ENCODE peak calls at places on chromosomes 6 and 20, in four cellular contexts. D is GM12878, Q is K562, I is HL-60. K is an unnamed sample.

GRCh38 chr20:32790751-32791057 is 28.5 kb downstream of the DNMT3B start:
- DNase-seq in D (no peak), Q (no peak), I (no peak), K (no peak)

GRCh38 chr6:170074435-170074834 is 216.4 kb downstream of the DLL1 start:
- DNase-seq in D (no peak), Q (no peak), I (no peak), K (no peak)

GRCh38 chr6:169070506-169071176 is 183.0 kb downstream of the THBS2 start:
- DNase-seq in D (no peak), Q (no peak), I (no peak), K (no peak)

GRCh38 chr20:33079267-33079666 is at the start of gene BPIFB4:
- DNase-seq in D (no peak), Q (no peak), I (peak; percentile 3), K (no peak)

GRCh38 chr6:54784021-54784420 is 62.5 kb upstream of the FAM83B start:
- DNase-seq in D (no peak), Q (no peak), I (no peak), K (no peak)

GRCh38 chr6:29737707-29738630 is 14.7 kb downstream of the HLA-F start:
- DNase-seq in D (no peak), Q (peak; percentile 58), I (peak; percentile 41), K (peak; percentile 46)

GRCh38 chr20:8963330-8963729 is 105.6 kb upstream of the PLCB4 start:
- DNase-seq in D (no peak), Q (no peak), I (no peak), K (no peak)

GRCh38 chr20:50794846-50795634 is at the start of gene BCAS4:
- DNase-seq in D (no peak), Q (peak; percentile 97), I (peak; percentile 50), K (peak; percentile 89)

GRCh38 chr20:25686081-25687077 is 10.3 kb downstream of the ZNF337 start:
- DNase-seq in D (no peak), Q (no peak), I (no peak), K (no peak)

GRCh38 chr6:51467231-51467952 is 620.0 kb downstream of the PKHD1 start:
- DNase-seq in D (no peak), Q (no peak), I (no peak), K (no peak)

GRCh38 chr6:24460966-24461365 is 28.4 kb downstream of the GPLD1 start:
- DNase-seq in D (no peak), Q (no peak), I (no peak), K (no peak)

GRCh38 chr20:59102722-59103415 is 60.3 kb upstream of the PRELID3B start:
- DNase-seq in D (no peak), Q (no peak), I (peak; percentile 62), K (no peak)

GRCh38 chr6:12851123-12851695 is 134.6 kb downstream of the PHACTR1 start:
- DNase-seq in D (no peak), Q (no peak), I (no peak), K (no peak)

GRCh38 chr20:45011108-45011526 is 44.8 kb downstream of the STK4 start:
- DNase-seq in D (no peak), Q (peak; percentile 31), I (peak; percentile 47), K (no peak)

GRCh38 chr6:27782703-27783236 is 129.4 kb downstream of the OR2B2 start:
- DNase-seq in D (no peak), Q (no peak), I (no peak), K (no peak)

GRCh38 chr6:2165216-2165725 is 80.1 kb downstream of the GMDS start:
- DNase-seq in D (no peak), Q (no peak), I (no peak), K (no peak)

GRCh38 chr20:1734269-1734858 is 76.8 kb upstream of the SIRPG start:
- DNase-seq in D (no peak), Q (no peak), I (peak; percentile 63), K (no peak)

GRCh38 chr6:134797400-134798113 is 152.3 kb downstream of the ALDH8A1 start:
- DNase-seq in D (no peak), Q (no peak), I (no peak), K (no peak)
- TF ChIP-seq POLR2AphosphoS5 in D (no peak), Q (no peak), I (no peak), K (no peak)

GRCh38 chr6:107803957-107804356 is 20.2 kb downstream of the SCML4 start:
- DNase-seq in D (no peak), Q (no peak), I (no peak), K (no peak)

GRCh38 chr6:107809966-107810365 is 14.1 kb downstream of the SCML4 start:
- DNase-seq in D (no peak), Q (no peak), I (no peak), K (no peak)

GRCh38 chr6:107805504-107805903 is 18.6 kb downstream of the SCML4 start:
- DNase-seq in D (no peak), Q (no peak), I (no peak), K (no peak)

GRCh38 chr6:107807186-107807585 is 16.9 kb downstream of the SCML4 start:
- DNase-seq in D (no peak), Q (no peak), I (no peak), K (no peak)

DNA sequence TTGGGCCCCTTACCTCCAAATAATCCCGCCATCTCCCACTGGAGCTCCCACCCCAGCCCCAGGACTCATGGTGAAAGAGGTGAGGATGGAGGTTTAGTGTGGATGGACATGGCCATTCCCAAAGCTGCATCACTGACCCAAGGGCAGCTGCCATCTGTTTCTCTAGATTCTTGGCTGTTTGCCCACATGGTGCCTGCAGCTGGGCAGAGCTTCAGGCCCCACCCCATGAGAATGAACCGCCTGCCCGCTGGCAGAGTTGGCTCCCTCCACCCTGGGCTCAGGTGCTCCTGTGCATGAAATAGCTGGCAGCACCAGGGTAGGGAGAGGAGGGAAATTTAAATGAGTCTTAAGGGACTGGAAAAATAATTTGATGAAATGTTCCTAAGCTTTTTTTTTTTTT is 17.4 kb downstream of the SCML4 start:
- DNase-seq in D (no peak), Q (no peak), I (no peak), K (no peak)
- TF ChIP-seq SPI1 in D (no peak), Q (no peak), I (no peak), K (no peak)

GRCh38 chr6:109690740-109691687 is at the start of the genes AK9 and FIG4:
- DNase-seq in D (peak; percentile 61), Q (peak; percentile 93), I (peak; percentile 96), K (peak; percentile 73)
- TF ChIP-seq POLR2AphosphoS5 in D (peak; percentile 38), Q (no peak), I (peak; percentile 49), K (no peak)

GRCh38 chr6:33205172-33206026 is 944 bp downstream of the HSD17B8 start:
- DNase-seq in D (no peak), Q (no peak), I (no peak), K (no peak)
- TF ChIP-seq SPI1 in D (no peak), Q (no peak), I (no peak), K (no peak)

GRCh38 chr20:11057624-11058023 is 383.8 kb upstream of the JAG1 start:
- DNase-seq in D (no peak), Q (no peak), I (no peak), K (no peak)
- TF ChIP-seq POLR2AphosphoS5 in D (no peak), Q (no peak), I (no peak), K (no peak)

DNA sequence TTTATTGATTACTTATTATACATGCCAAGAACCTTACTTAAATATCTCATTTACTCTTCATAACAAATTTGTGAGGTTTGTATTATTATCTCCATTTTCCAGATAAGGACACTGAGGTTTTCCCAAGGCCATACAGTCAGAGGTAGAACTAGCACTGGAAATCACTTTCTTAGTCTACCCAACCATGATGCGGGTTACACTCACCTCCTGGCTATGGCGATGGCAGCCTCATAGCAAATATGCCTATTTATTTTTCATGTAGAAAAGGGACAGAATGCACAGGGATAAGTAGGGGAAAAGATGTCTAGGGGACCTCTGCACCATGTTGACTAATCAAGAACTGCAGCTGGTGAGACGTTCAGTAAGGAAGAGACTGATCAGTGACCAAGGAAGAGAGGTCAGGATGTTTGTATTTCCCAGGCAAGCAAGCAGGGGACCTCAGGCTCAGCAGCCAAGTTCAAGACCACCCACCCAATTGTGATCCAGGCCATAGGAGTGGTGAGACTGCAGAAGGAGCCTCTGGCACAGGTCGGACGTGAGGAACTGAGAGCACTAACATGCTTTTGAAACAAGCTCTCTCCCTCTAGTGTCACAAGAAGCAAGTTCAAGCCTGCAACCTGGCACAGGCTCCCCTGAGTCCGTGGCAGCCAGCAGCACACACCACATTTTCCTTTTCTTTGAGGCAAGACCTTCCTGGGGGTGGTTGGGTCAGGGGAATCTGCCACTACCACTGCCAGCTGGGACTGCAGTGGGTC is 97.8 kb downstream of the GMPR start:
- DNase-seq in D (no peak), Q (no peak), I (no peak), K (no peak)
- TF ChIP-seq SPI1 in D (no peak), Q (no peak), I (no peak), K (peak; percentile 53)

GRCh38 chr20:15576401-15576800 is 996.8 kb downstream of the KIF16B start:
- DNase-seq in D (no peak), Q (no peak), I (no peak), K (no peak)

GRCh38 chr20:15584507-15584906 is 988.7 kb downstream of the KIF16B start:
- DNase-seq in D (no peak), Q (no peak), I (no peak), K (no peak)

GRCh38 chr20:15582146-15582776 is 991.0 kb downstream of the KIF16B start:
- DNase-seq in D (no peak), Q (no peak), I (no peak), K (no peak)

GRCh38 chr20:15578059-15578458 is 995.2 kb downstream of the KIF16B start:
- DNase-seq in D (no peak), Q (no peak), I (no peak), K (no peak)

DNA sequence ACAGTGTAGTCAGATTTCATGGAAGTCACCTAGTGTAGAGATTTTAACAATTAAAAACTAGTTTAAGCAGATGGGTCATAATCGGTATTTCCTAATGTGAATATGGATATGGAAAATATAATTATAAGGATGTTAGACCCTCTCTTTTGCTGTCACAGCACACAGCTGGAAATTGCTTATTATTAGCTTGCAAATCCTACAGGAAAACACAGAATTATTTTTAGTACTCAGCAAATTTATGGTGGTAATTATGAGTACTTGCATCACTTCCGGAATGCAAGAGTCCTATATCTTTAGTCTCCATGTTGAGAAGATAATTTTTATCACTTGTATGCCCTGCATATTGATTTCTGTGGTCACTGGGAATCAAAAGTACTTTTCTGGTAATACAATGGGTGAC is 993.5 kb downstream of the KIF16B start:
- DNase-seq in D (no peak), Q (no peak), I (no peak), K (no peak)
- TF ChIP-seq POLR2AphosphoS5 in D (no peak), Q (no peak), I (no peak), K (no peak)

GRCh38 chr6:46039646-46040045 is 24.0 kb upstream of the CLIC5 start:
- DNase-seq in D (no peak), Q (no peak), I (no peak), K (no peak)
- TF ChIP-seq SPI1 in D (no peak), Q (no peak), I (no peak), K (no peak)